ENCODE peak calls at places on chromosomes 6 and 20, in six cellular contexts. S is effector memory CD8-positive, alpha-beta T cell; X is stimulated activated CD4-positive, alpha-beta T cell treated with anti-CD3 and anti-CD28 coated beads, Interleukin-15, amount 100 ng/mL, for 1 hour; O is A172; H is left cardiac atrium; L is dorsolateral prefrontal cortex. I is an unnamed sample.

GRCh38 chr20:8476023-8476422 is 344.0 kb downstream of the PLCB1 start:
- DNase-seq in S (no peak), X (no peak), O (no peak), H (no peak), L (no peak), I (no peak)

GRCh38 chr20:6299451-6299850 is 176.6 kb upstream of the FERMT1 start:
- DNase-seq in S (no peak), X (no peak), O (no peak), H (no peak), L (no peak), I (no peak)

GRCh38 chr6:46688966-46689335 is 1.3 kb downstream of the TDRD6 start:
- DNase-seq in S (no peak), X (no peak), O (no peak), H (no peak), L (no peak), I (no peak)

GRCh38 chr6:26254666-26255176 is 110.3 kb upstream of the BTN3A2 start:
- DNase-seq in S (no peak), X (no peak), O (no peak), H (no peak), L (no peak), I (no peak)

GRCh38 chr6:150511313-150511712 is 88.4 kb upstream of the PLEKHG1 start:
- DNase-seq in S (no peak), X (no peak), O (no peak), H (no peak), L (no peak), I (no peak)

GRCh38 chr20:35791823-35792222 is 20.0 kb downstream of the PHF20 start:
- DNase-seq in S (no peak), X (no peak), O (peak), H (no peak), L (no peak), I (no peak)

GRCh38 chr6:73513496-73513854 is 7.4 kb downstream of the EEF1A1 start:
- DNase-seq in S (no peak), X (no peak), O (no peak), H (no peak), L (no peak), I (no peak)

GRCh38 chr20:59781236-59781635 is 152.2 kb downstream of the SYCP2 start:
- DNase-seq in S (no peak), X (no peak), O (no peak), H (no peak), L (peak), I (no peak)

GRCh38 chr20:32278199-32278643 is 770 bp downstream of the KIF3B start:
- DNase-seq in S (no peak), X (no peak), O (no peak), H (no peak), L (no peak), I (no peak)

GRCh38 chr6:40672118-40672517 is 85.0 kb upstream of the LRFN2 start:
- DNase-seq in S (no peak), X (no peak), O (no peak), H (no peak), L (no peak), I (no peak)